ENCODE peak calls at places on chromosomes 4 and X, in ten cellular contexts. One of them, this sample, is unnamed.

GRCh38 chr4:183354213-183354612 is 32.0 kb upstream of the CLDN24 start:
- DNase-seq in AG10803: no peak
- DNase-seq in tibial nerve: no peak
- DNase-seq in pancreas: no peak
- DNase-seq in HCT116: no peak
- DNase-seq in MM.1S: no peak
- DNase-seq in lower leg skin: no peak
- DNase-seq in keratinocyte: no peak
- DNase-seq in upper lobe of left lung: no peak
- DNase-seq in left lung: no peak
- DNase-seq in this sample: no peak

GRCh38 chr4:184344899-184345572 is 127.4 kb upstream of the ENPP6 start:
- DNase-seq in AG10803: no peak
- DNase-seq in tibial nerve: no peak
- DNase-seq in pancreas: no peak
- DNase-seq in HCT116: no peak
- DNase-seq in MM.1S: peak
- DNase-seq in lower leg skin: no peak
- DNase-seq in keratinocyte: no peak
- DNase-seq in upper lobe of left lung: no peak
- DNase-seq in left lung: no peak
- DNase-seq in this sample: no peak

GRCh38 chr4:70627620-70628019 is 924 bp upstream of the ENAM start:
- DNase-seq in AG10803: no peak
- DNase-seq in tibial nerve: no peak
- DNase-seq in pancreas: no peak
- DNase-seq in HCT116: no peak
- DNase-seq in MM.1S: no peak
- DNase-seq in lower leg skin: no peak
- DNase-seq in keratinocyte: no peak
- DNase-seq in upper lobe of left lung: no peak
- DNase-seq in left lung: no peak
- DNase-seq in this sample: no peak

GRCh38 chrX:68511255-68511654 is 12.4 kb downstream of the YIPF6 start:
- DNase-seq in AG10803: peak
- DNase-seq in tibial nerve: peak
- DNase-seq in pancreas: peak
- DNase-seq in HCT116: no peak
- DNase-seq in MM.1S: peak
- DNase-seq in lower leg skin: no peak
- DNase-seq in keratinocyte: no peak
- DNase-seq in upper lobe of left lung: no peak
- DNase-seq in left lung: no peak
- DNase-seq in this sample: peak

GRCh38 chrX:104270916-104271512 is 16.3 kb upstream of the ESX1 start:
- DNase-seq in AG10803: peak
- DNase-seq in tibial nerve: peak
- DNase-seq in pancreas: peak
- DNase-seq in HCT116: peak
- DNase-seq in MM.1S: no peak
- DNase-seq in lower leg skin: no peak
- DNase-seq in keratinocyte: peak
- DNase-seq in upper lobe of left lung: no peak
- DNase-seq in left lung: no peak
- DNase-seq in this sample: peak

GRCh38 chr4:146577111-146577510 is 55.4 kb upstream of the SLC10A7 start:
- DNase-seq in AG10803: no peak
- DNase-seq in tibial nerve: no peak
- DNase-seq in pancreas: no peak
- DNase-seq in HCT116: no peak
- DNase-seq in MM.1S: no peak
- DNase-seq in lower leg skin: no peak
- DNase-seq in keratinocyte: no peak
- DNase-seq in upper lobe of left lung: no peak
- DNase-seq in left lung: no peak
- DNase-seq in this sample: peak

GRCh38 chr4:184818216-184818564 is 7.6 kb downstream of the ACSL1 start:
- DNase-seq in AG10803: no peak
- DNase-seq in tibial nerve: no peak
- DNase-seq in pancreas: no peak
- DNase-seq in HCT116: no peak
- DNase-seq in MM.1S: peak
- DNase-seq in lower leg skin: peak
- DNase-seq in keratinocyte: no peak
- DNase-seq in upper lobe of left lung: no peak
- DNase-seq in left lung: no peak
- DNase-seq in this sample: no peak

GRCh38 chr4:25760518-25761157 is 102.2 kb downstream of the SEL1L3 start:
- DNase-seq in AG10803: peak
- DNase-seq in tibial nerve: no peak
- DNase-seq in pancreas: no peak
- DNase-seq in HCT116: no peak
- DNase-seq in MM.1S: no peak
- DNase-seq in lower leg skin: no peak
- DNase-seq in keratinocyte: no peak
- DNase-seq in upper lobe of left lung: no peak
- DNase-seq in left lung: no peak
- DNase-seq in this sample: peak

GRCh38 chr4:145438298-145438697 is 43.4 kb upstream of the SMAD1 start:
- DNase-seq in AG10803: no peak
- DNase-seq in tibial nerve: no peak
- DNase-seq in pancreas: no peak
- DNase-seq in HCT116: no peak
- DNase-seq in MM.1S: no peak
- DNase-seq in lower leg skin: no peak
- DNase-seq in keratinocyte: no peak
- DNase-seq in upper lobe of left lung: no peak
- DNase-seq in left lung: no peak
- DNase-seq in this sample: no peak

GRCh38 chr4:113294910-113295309 is 245.5 kb downstream of the ANK2 start:
- DNase-seq in AG10803: no peak
- DNase-seq in tibial nerve: no peak
- DNase-seq in pancreas: no peak
- DNase-seq in HCT116: no peak
- DNase-seq in MM.1S: no peak
- DNase-seq in lower leg skin: no peak
- DNase-seq in keratinocyte: no peak
- DNase-seq in upper lobe of left lung: no peak
- DNase-seq in left lung: no peak
- DNase-seq in this sample: peak

GRCh38 chr4:73181231-73181630 is 77.4 kb downstream of the ANKRD17 start:
- DNase-seq in AG10803: no peak
- DNase-seq in tibial nerve: no peak
- DNase-seq in pancreas: no peak
- DNase-seq in HCT116: no peak
- DNase-seq in MM.1S: no peak
- DNase-seq in lower leg skin: no peak
- DNase-seq in keratinocyte: no peak
- DNase-seq in upper lobe of left lung: no peak
- DNase-seq in left lung: no peak
- DNase-seq in this sample: no peak

GRCh38 chr4:72295966-72296557 is 264.3 kb downstream of the NPFFR2 start:
- DNase-seq in AG10803: peak
- DNase-seq in tibial nerve: no peak
- DNase-seq in pancreas: no peak
- DNase-seq in HCT116: peak
- DNase-seq in MM.1S: peak
- DNase-seq in lower leg skin: no peak
- DNase-seq in keratinocyte: no peak
- DNase-seq in upper lobe of left lung: no peak
- DNase-seq in left lung: no peak
- DNase-seq in this sample: peak

GRCh38 chrX:103276581-103277002 is at the start of gene TCEAL5:
- DNase-seq in AG10803: no peak
- DNase-seq in tibial nerve: no peak
- DNase-seq in pancreas: no peak
- DNase-seq in HCT116: no peak
- DNase-seq in MM.1S: no peak
- DNase-seq in lower leg skin: no peak
- DNase-seq in keratinocyte: no peak
- DNase-seq in upper lobe of left lung: no peak
- DNase-seq in left lung: no peak
- DNase-seq in this sample: no peak

GRCh38 chr4:3306465-3306864 is 13.6 kb downstream of the RGS12 start:
- DNase-seq in AG10803: no peak
- DNase-seq in tibial nerve: no peak
- DNase-seq in pancreas: no peak
- DNase-seq in HCT116: no peak
- DNase-seq in MM.1S: no peak
- DNase-seq in lower leg skin: peak
- DNase-seq in keratinocyte: no peak
- DNase-seq in upper lobe of left lung: no peak
- DNase-seq in left lung: peak
- DNase-seq in this sample: no peak

GRCh38 chr4:169152899-169153298 is 117.9 kb downstream of the SH3RF1 start:
- DNase-seq in AG10803: no peak
- DNase-seq in tibial nerve: no peak
- DNase-seq in pancreas: no peak
- DNase-seq in HCT116: no peak
- DNase-seq in MM.1S: no peak
- DNase-seq in lower leg skin: no peak
- DNase-seq in keratinocyte: no peak
- DNase-seq in upper lobe of left lung: no peak
- DNase-seq in left lung: no peak
- DNase-seq in this sample: no peak
- TF ChIP-seq CTCF in AG10803: peak
- TF ChIP-seq CTCF in tibial nerve: no peak
- TF ChIP-seq CTCF in pancreas: no peak
- TF ChIP-seq CTCF in HCT116: no peak
- TF ChIP-seq CTCF in MM.1S: no peak
- TF ChIP-seq CTCF in lower leg skin: no peak
- TF ChIP-seq CTCF in keratinocyte: peak
- TF ChIP-seq CTCF in upper lobe of left lung: no peak
- TF ChIP-seq CTCF in left lung: no peak
- TF ChIP-seq CTCF in this sample: peak

DNA sequence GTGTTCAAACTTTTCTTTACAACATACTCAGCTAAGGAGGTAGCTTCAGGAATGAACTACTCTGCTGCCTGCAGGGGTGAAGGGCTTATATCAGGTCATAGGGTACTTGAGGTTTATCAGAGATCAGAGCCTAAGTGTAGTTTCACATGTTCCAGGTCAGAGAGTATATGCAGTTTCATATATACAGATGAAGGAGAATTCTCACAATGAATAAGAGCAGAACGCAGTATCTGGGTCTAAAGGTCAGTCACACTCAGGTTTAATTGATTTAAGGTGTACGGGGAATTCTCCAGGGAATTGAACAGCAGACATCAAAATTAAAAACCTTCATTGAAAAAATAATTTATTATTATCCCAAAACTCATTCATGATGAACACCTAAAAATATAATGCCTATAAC is 700.6 kb downstream of the TECRL start:
- DNase-seq in AG10803: no peak
- DNase-seq in tibial nerve: no peak
- DNase-seq in pancreas: no peak
- DNase-seq in HCT116: no peak
- DNase-seq in MM.1S: peak
- DNase-seq in lower leg skin: no peak
- DNase-seq in keratinocyte: no peak
- DNase-seq in upper lobe of left lung: no peak
- DNase-seq in left lung: no peak
- DNase-seq in this sample: no peak
- H3K4me3 ChIP-seq in AG10803: no peak
- H3K4me3 ChIP-seq in tibial nerve: no peak
- H3K4me3 ChIP-seq in pancreas: no peak
- H3K4me3 ChIP-seq in HCT116: no peak
- H3K4me3 ChIP-seq in MM.1S: no peak
- H3K4me3 ChIP-seq in lower leg skin: no peak
- H3K4me3 ChIP-seq in keratinocyte: no peak
- H3K4me3 ChIP-seq in upper lobe of left lung: no peak
- H3K4me3 ChIP-seq in left lung: no peak
- H3K4me3 ChIP-seq in this sample: no peak

GRCh38 chr4:40844261-40844660 is 94.5 kb downstream of the NSUN7 start:
- DNase-seq in AG10803: no peak
- DNase-seq in tibial nerve: no peak
- DNase-seq in pancreas: no peak
- DNase-seq in HCT116: no peak
- DNase-seq in MM.1S: no peak
- DNase-seq in lower leg skin: peak
- DNase-seq in keratinocyte: no peak
- DNase-seq in upper lobe of left lung: no peak
- DNase-seq in left lung: no peak
- DNase-seq in this sample: no peak

GRCh38 chr4:40842725-40843401 is 93.1 kb downstream of the NSUN7 start:
- DNase-seq in AG10803: no peak
- DNase-seq in tibial nerve: no peak
- DNase-seq in pancreas: no peak
- DNase-seq in HCT116: no peak
- DNase-seq in MM.1S: no peak
- DNase-seq in lower leg skin: no peak
- DNase-seq in keratinocyte: no peak
- DNase-seq in upper lobe of left lung: no peak
- DNase-seq in left lung: no peak
- DNase-seq in this sample: no peak

GRCh38 chr4:40845136-40845910 is 95.6 kb downstream of the NSUN7 start:
- DNase-seq in AG10803: peak
- DNase-seq in tibial nerve: no peak
- DNase-seq in pancreas: no peak
- DNase-seq in HCT116: no peak
- DNase-seq in MM.1S: no peak
- DNase-seq in lower leg skin: peak
- DNase-seq in keratinocyte: no peak
- DNase-seq in upper lobe of left lung: no peak
- DNase-seq in left lung: no peak
- DNase-seq in this sample: no peak

GRCh38 chr4:40842318-40842717 is 92.6 kb downstream of the NSUN7 start:
- DNase-seq in AG10803: no peak
- DNase-seq in tibial nerve: no peak
- DNase-seq in pancreas: no peak
- DNase-seq in HCT116: no peak
- DNase-seq in MM.1S: no peak
- DNase-seq in lower leg skin: no peak
- DNase-seq in keratinocyte: no peak
- DNase-seq in upper lobe of left lung: no peak
- DNase-seq in left lung: no peak
- DNase-seq in this sample: no peak

DNA sequence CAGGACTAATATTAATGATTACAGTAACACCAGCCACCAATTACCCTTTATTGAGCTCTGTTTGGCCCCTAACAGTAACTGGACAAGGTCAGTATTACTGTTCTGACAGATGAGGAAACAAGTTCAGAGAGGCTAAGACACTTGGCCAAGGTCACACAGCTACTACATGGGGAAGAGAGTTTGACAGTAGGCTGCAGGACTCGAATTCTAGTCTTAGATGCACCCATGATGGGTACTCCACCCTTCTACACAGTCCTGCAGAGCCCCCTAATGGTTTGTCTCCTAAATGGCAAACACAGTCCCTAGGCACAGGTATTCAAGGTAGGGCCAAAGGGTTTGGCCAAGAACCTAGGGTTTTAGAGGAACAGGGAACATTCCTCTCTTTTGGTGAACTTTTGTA is 93.9 kb downstream of the NSUN7 start:
- DNase-seq in AG10803: no peak
- DNase-seq in tibial nerve: no peak
- DNase-seq in pancreas: no peak
- DNase-seq in HCT116: no peak
- DNase-seq in MM.1S: peak
- DNase-seq in lower leg skin: no peak
- DNase-seq in keratinocyte: no peak
- DNase-seq in upper lobe of left lung: no peak
- DNase-seq in left lung: no peak
- DNase-seq in this sample: no peak
- TF ChIP-seq CTCF in AG10803: no peak
- TF ChIP-seq CTCF in tibial nerve: no peak
- TF ChIP-seq CTCF in pancreas: no peak
- TF ChIP-seq CTCF in HCT116: peak
- TF ChIP-seq CTCF in MM.1S: peak
- TF ChIP-seq CTCF in lower leg skin: no peak
- TF ChIP-seq CTCF in keratinocyte: no peak
- TF ChIP-seq CTCF in upper lobe of left lung: no peak
- TF ChIP-seq CTCF in left lung: no peak
- TF ChIP-seq CTCF in this sample: peak

GRCh38 chr4:55176497-55176896 is 51.1 kb upstream of the KDR start:
- DNase-seq in AG10803: no peak
- DNase-seq in tibial nerve: no peak
- DNase-seq in pancreas: no peak
- DNase-seq in HCT116: no peak
- DNase-seq in MM.1S: no peak
- DNase-seq in lower leg skin: no peak
- DNase-seq in keratinocyte: no peak
- DNase-seq in upper lobe of left lung: no peak
- DNase-seq in left lung: no peak
- DNase-seq in this sample: no peak
- H3K4me3 ChIP-seq in AG10803: no peak
- H3K4me3 ChIP-seq in tibial nerve: no peak
- H3K4me3 ChIP-seq in pancreas: no peak
- H3K4me3 ChIP-seq in HCT116: peak
- H3K4me3 ChIP-seq in MM.1S: no peak
- H3K4me3 ChIP-seq in lower leg skin: no peak
- H3K4me3 ChIP-seq in keratinocyte: no peak
- H3K4me3 ChIP-seq in upper lobe of left lung: no peak
- H3K4me3 ChIP-seq in left lung: no peak
- H3K4me3 ChIP-seq in this sample: no peak

This sample was measured in fibroblast of mammary gland.